ENCODE peak calls at places on chromosomes 6 and 20, in nine cellular contexts. One of them, this sample, is unnamed.

GRCh38 chr6:34349226-34349625 is 43.2 kb downstream of the NUDT3 start:
- DNase-seq in H1: no peak
- DNase-seq in HCT116: no peak
- DNase-seq in suprapubic skin: no peak
- DNase-seq in endothelial cell of umbilical vein: no peak
- DNase-seq in breast epithelium: no peak
- DNase-seq in transverse colon: no peak
- DNase-seq in stomach: no peak
- DNase-seq in sigmoid colon: no peak
- DNase-seq in this sample: no peak

GRCh38 chr6:15474196-15474595 is 188.6 kb downstream of the DTNBP1 start:
- DNase-seq in H1: no peak
- DNase-seq in breast epithelium: no peak
- DNase-seq in suprapubic skin: no peak
- DNase-seq in endothelial cell of umbilical vein: no peak
- DNase-seq in HCT116: no peak
- DNase-seq in transverse colon: no peak
- DNase-seq in stomach: no peak
- DNase-seq in sigmoid colon: no peak
- DNase-seq in this sample: no peak

GRCh38 chr20:51692806-51693400 is 75.3 kb downstream of the ATP9A start:
- DNase-seq in HCT116: no peak
- DNase-seq in H1: no peak
- DNase-seq in sigmoid colon: no peak
- DNase-seq in transverse colon: no peak
- DNase-seq in suprapubic skin: no peak
- DNase-seq in breast epithelium: no peak
- DNase-seq in endothelial cell of umbilical vein: no peak
- DNase-seq in stomach: no peak
- DNase-seq in this sample: no peak

GRCh38 chr6:116190550-116190949 is 63.3 kb downstream of the TSPYL4 start:
- DNase-seq in breast epithelium: no peak
- DNase-seq in endothelial cell of umbilical vein: no peak
- DNase-seq in H1: no peak
- DNase-seq in stomach: no peak
- DNase-seq in transverse colon: no peak
- DNase-seq in HCT116: no peak
- DNase-seq in sigmoid colon: no peak
- DNase-seq in suprapubic skin: no peak
- DNase-seq in this sample: no peak

GRCh38 chr20:41178904-41179432 is 41.6 kb downstream of the PLCG1 start:
- DNase-seq in endothelial cell of umbilical vein: peak; percentile 63
- DNase-seq in stomach: peak; percentile 24
- DNase-seq in HCT116: no peak
- DNase-seq in transverse colon: peak; percentile 8
- DNase-seq in H1: peak; percentile 46
- DNase-seq in sigmoid colon: no peak
- DNase-seq in breast epithelium: peak; percentile 24
- DNase-seq in suprapubic skin: no peak
- DNase-seq in this sample: peak; percentile 85

GRCh38 chr6:133501675-133502275 is 260.6 kb downstream of the EYA4 start:
- DNase-seq in breast epithelium: no peak
- DNase-seq in stomach: no peak
- DNase-seq in H1: no peak
- DNase-seq in transverse colon: no peak
- DNase-seq in sigmoid colon: no peak
- DNase-seq in endothelial cell of umbilical vein: no peak
- DNase-seq in HCT116: no peak
- DNase-seq in suprapubic skin: no peak
- DNase-seq in this sample: no peak

GRCh38 chr6:14875678-14876063 is 370.2 kb upstream of the JARID2 start:
- DNase-seq in endothelial cell of umbilical vein: no peak
- DNase-seq in stomach: no peak
- DNase-seq in HCT116: no peak
- DNase-seq in H1: no peak
- DNase-seq in suprapubic skin: no peak
- DNase-seq in breast epithelium: no peak
- DNase-seq in transverse colon: no peak
- DNase-seq in sigmoid colon: no peak
- DNase-seq in this sample: no peak

GRCh38 chr20:1392693-1393506 is at the start of gene FKBP1A:
- DNase-seq in sigmoid colon: peak; percentile 96
- DNase-seq in HCT116: peak; percentile 78
- DNase-seq in breast epithelium: peak; percentile 86
- DNase-seq in endothelial cell of umbilical vein: peak; percentile 90
- DNase-seq in H1: peak; percentile 85
- DNase-seq in stomach: peak; percentile 95
- DNase-seq in suprapubic skin: peak; percentile 93
- DNase-seq in transverse colon: peak; percentile 93
- DNase-seq in this sample: peak; percentile 96

GRCh38 chr6:104613416-104614001 is 246.2 kb downstream of the HACE1 start:
- DNase-seq in transverse colon: no peak
- DNase-seq in HCT116: no peak
- DNase-seq in H1: no peak
- DNase-seq in breast epithelium: no peak
- DNase-seq in endothelial cell of umbilical vein: no peak
- DNase-seq in sigmoid colon: no peak
- DNase-seq in stomach: no peak
- DNase-seq in suprapubic skin: no peak
- DNase-seq in this sample: no peak

GRCh38 chr6:124057448-124057847 is 253.8 kb downstream of the NKAIN2 start:
- DNase-seq in breast epithelium: no peak
- DNase-seq in transverse colon: no peak
- DNase-seq in endothelial cell of umbilical vein: no peak
- DNase-seq in suprapubic skin: no peak
- DNase-seq in HCT116: no peak
- DNase-seq in H1: no peak
- DNase-seq in stomach: no peak
- DNase-seq in sigmoid colon: no peak
- DNase-seq in this sample: no peak

DNA sequence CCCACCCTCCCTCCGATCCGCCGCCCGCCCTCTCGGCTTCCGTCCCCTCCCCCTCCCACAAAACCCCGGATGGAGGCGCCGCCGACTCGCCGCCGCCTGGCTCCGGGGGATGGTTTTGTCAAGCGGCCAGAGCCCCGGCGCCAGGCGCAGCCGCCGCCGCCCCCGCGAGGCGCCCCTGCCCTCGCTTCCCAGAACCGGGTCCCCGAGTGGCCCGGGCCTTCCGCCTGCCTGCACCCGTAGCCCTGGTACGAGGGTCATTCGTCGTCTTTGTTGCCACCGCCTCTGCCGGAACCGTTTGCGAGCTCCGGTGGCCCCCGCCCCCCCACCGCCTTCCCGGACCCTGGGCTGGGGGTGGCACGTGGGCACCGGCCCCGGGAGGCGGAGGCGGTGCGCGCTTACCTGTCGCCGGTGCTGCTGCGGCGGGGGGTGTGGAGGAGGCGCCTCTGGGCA is 313 bp downstream of the ZBTB2 start:
- DNase-seq in sigmoid colon: peak; percentile 90
- DNase-seq in suprapubic skin: peak; percentile 88
- DNase-seq in transverse colon: peak; percentile 83
- DNase-seq in endothelial cell of umbilical vein: peak; percentile 62
- DNase-seq in stomach: peak; percentile 78
- DNase-seq in H1: no peak
- DNase-seq in HCT116: no peak
- DNase-seq in breast epithelium: peak; percentile 77
- DNase-seq in this sample: peak; percentile 93
- TF ChIP-seq POLR2A in sigmoid colon: no peak
- TF ChIP-seq POLR2A in suprapubic skin: no peak
- TF ChIP-seq POLR2A in transverse colon: no peak
- TF ChIP-seq POLR2A in endothelial cell of umbilical vein: no peak
- TF ChIP-seq POLR2A in stomach: no peak
- TF ChIP-seq POLR2A in H1: peak; percentile 15
- TF ChIP-seq POLR2A in HCT116: no peak
- TF ChIP-seq POLR2A in breast epithelium: no peak
- TF ChIP-seq POLR2A in this sample: no peak

GRCh38 chr20:50470249-50470858 is 39.8 kb upstream of the PTPN1 start:
- DNase-seq in H1: no peak
- DNase-seq in suprapubic skin: no peak
- DNase-seq in stomach: no peak
- DNase-seq in transverse colon: no peak
- DNase-seq in HCT116: no peak
- DNase-seq in breast epithelium: no peak
- DNase-seq in endothelial cell of umbilical vein: peak; percentile 64
- DNase-seq in sigmoid colon: no peak
- DNase-seq in this sample: no peak
- TF ChIP-seq POLR2AphosphoS5 in H1: no peak
- TF ChIP-seq POLR2AphosphoS5 in suprapubic skin: no peak
- TF ChIP-seq POLR2AphosphoS5 in stomach: no peak
- TF ChIP-seq POLR2AphosphoS5 in transverse colon: no peak
- TF ChIP-seq POLR2AphosphoS5 in HCT116: no peak
- TF ChIP-seq POLR2AphosphoS5 in breast epithelium: no peak
- TF ChIP-seq POLR2AphosphoS5 in endothelial cell of umbilical vein: no peak
- TF ChIP-seq POLR2AphosphoS5 in sigmoid colon: no peak
- TF ChIP-seq POLR2AphosphoS5 in this sample: no peak

DNA sequence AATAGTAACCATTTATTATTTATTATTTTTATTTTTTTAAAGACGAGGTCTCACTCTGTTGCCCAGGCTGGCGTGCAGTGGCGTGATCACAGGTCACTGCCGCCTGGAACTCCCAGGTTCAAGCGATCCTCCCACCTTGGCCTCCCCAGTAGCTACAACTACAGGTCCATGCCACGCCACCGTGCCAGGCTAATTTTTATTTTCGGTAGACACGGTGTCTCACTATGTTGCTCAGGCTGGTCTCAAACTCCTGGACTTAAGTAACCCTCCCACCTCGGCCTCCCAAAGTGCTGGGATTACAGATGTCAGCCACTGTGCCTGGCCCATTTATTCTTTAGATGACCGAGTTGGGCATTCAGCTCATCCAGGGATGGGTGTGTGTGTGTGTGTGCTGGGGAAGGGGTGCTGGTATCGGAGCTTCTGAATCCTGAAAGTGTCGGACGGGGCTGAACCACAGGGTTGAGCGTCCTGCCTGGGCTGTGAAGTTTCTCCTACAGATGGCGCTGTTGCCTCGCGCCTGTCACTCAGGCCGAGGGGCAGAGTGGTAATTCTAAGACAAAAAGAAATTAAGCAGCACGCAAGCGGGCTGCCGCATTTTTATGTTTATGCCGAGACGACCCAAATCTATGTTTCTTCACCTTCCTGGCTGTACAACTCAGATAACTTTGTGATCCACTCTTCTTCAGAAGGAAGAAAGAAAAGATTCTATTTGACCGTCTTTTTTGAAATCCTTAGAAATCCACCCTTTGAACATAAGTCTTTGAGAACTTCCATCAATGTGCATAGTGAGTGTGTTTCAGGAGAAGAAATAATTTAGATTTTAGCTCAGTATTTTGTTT is 252.8 kb downstream of the CDH26 start:
- DNase-seq in transverse colon: peak; percentile 46
- DNase-seq in suprapubic skin: peak; percentile 70
- DNase-seq in H1: peak; percentile 90
- DNase-seq in breast epithelium: peak; percentile 63
- DNase-seq in endothelial cell of umbilical vein: no peak
- DNase-seq in sigmoid colon: no peak
- DNase-seq in HCT116: peak; percentile 23
- DNase-seq in stomach: peak; percentile 71
- DNase-seq in this sample: peak; percentile 92
- H3K27me3 ChIP-seq in transverse colon: peaks cover 5% of the 10 kb centered on the region
- H3K27me3 ChIP-seq in suprapubic skin: no peaks in the 10 kb centered on the region
- H3K27me3 ChIP-seq in H1: no peaks in the 10 kb centered on the region
- H3K27me3 ChIP-seq in breast epithelium: no peaks in the 10 kb centered on the region
- H3K27me3 ChIP-seq in endothelial cell of umbilical vein: no peaks in the 10 kb centered on the region
- H3K27me3 ChIP-seq in sigmoid colon: peaks cover 4% of the 10 kb centered on the region
- H3K27me3 ChIP-seq in HCT116: peaks cover 3% of the 10 kb centered on the region
- H3K27me3 ChIP-seq in stomach: no peaks in the 10 kb centered on the region
- H3K27me3 ChIP-seq in this sample: no peaks in the 10 kb centered on the region

GRCh38 chr20:10434467-10434831 is 427 bp upstream of the MKKS start:
- DNase-seq in breast epithelium: peak; percentile 92
- DNase-seq in endothelial cell of umbilical vein: peak; percentile 100
- DNase-seq in stomach: peak; percentile 94
- DNase-seq in HCT116: peak; percentile 99
- DNase-seq in transverse colon: peak; percentile 95
- DNase-seq in H1: peak; percentile 85
- DNase-seq in sigmoid colon: peak; percentile 98
- DNase-seq in suprapubic skin: peak; percentile 95
- DNase-seq in this sample: peak; percentile 98

GRCh38 chr20:10433623-10434466 is at the start of gene MKKS:
- DNase-seq in HCT116: peak; percentile 80
- DNase-seq in endothelial cell of umbilical vein: peak; percentile 90
- DNase-seq in stomach: peak; percentile 89
- DNase-seq in suprapubic skin: peak; percentile 93
- DNase-seq in sigmoid colon: peak; percentile 95
- DNase-seq in transverse colon: peak; percentile 93
- DNase-seq in H1: peak; percentile 92
- DNase-seq in breast epithelium: peak; percentile 87
- DNase-seq in this sample: peak; percentile 96

GRCh38 chr20:10433014-10433622 is 904 bp downstream of the MKKS start:
- DNase-seq in stomach: no peak
- DNase-seq in HCT116: no peak
- DNase-seq in endothelial cell of umbilical vein: peak; percentile 50
- DNase-seq in transverse colon: no peak
- DNase-seq in breast epithelium: no peak
- DNase-seq in suprapubic skin: peak; percentile 64
- DNase-seq in sigmoid colon: no peak
- DNase-seq in H1: no peak
- DNase-seq in this sample: no peak

GRCh38 chr20:10436053-10436699 is 1.1 kb downstream of the SLX4IP start:
- DNase-seq in HCT116: no peak
- DNase-seq in sigmoid colon: peak; percentile 61
- DNase-seq in stomach: no peak
- DNase-seq in breast epithelium: no peak
- DNase-seq in suprapubic skin: no peak
- DNase-seq in transverse colon: no peak
- DNase-seq in endothelial cell of umbilical vein: no peak
- DNase-seq in H1: no peak
- DNase-seq in this sample: no peak

DNA sequence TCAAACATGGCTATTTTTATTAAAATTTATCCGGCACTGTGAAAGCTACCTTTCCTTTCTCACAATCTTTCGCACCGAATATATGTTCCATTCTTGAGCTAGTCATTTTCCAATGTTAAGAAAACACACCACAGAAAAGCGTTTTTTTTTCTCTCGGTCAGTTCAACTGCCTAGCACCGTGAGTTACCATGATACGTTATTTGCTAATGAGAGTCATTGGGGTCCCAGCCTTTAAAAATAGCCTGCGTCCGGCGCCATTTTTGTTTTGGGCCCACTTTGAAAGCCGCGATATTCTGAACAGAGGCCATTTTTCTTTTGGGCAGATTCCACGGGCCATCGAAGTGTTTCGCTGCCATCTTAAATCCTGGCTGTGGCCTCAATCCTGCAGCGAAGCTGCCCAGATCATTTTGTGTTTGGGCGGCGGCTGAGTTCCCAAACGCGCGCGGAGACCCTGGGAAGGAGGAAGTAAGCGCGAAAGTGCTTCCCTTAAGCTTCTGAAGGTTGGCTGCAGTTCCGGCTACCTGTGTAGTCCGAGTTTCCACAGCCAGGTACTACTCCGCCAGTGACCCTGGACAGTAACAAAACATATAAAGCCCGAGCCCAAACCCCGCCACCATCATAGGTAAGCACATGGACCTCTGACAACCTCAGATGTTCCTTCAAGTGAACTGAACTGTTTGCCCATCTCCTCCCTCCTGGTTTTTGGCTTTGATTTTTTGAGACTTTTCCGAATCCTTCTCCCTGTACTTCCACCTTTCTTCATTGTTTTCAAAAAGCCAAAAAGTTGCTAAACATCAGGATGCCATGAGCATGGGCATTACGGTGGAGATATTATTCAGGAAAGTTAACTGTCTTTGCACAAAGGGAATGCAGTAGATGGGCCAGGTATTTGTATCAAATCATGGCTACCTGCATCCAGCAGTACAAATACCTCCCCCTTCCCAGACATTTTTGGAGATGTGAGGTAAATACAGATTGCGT is at the start of gene SLX4IP:
- DNase-seq in H1: peak; percentile 83
- DNase-seq in suprapubic skin: peak; percentile 92
- DNase-seq in breast epithelium: peak; percentile 89
- DNase-seq in stomach: peak; percentile 94
- DNase-seq in HCT116: peak; percentile 97
- DNase-seq in endothelial cell of umbilical vein: peak; percentile 95
- DNase-seq in sigmoid colon: peak; percentile 96
- DNase-seq in transverse colon: peak; percentile 94
- DNase-seq in this sample: peak; percentile 97
- TF ChIP-seq POLR2A in H1: peak; percentile 88
- TF ChIP-seq POLR2A in suprapubic skin: no peak
- TF ChIP-seq POLR2A in breast epithelium: no peak
- TF ChIP-seq POLR2A in stomach: no peak
- TF ChIP-seq POLR2A in HCT116: peak; percentile 78
- TF ChIP-seq POLR2A in endothelial cell of umbilical vein: peak; percentile 63
- TF ChIP-seq POLR2A in sigmoid colon: no peak
- TF ChIP-seq POLR2A in transverse colon: peak; percentile 59
- TF ChIP-seq POLR2A in this sample: no peak

This sample was measured in esophagus muscularis mucosa.